ENCODE peak calls at places on chromosomes 3 and 15, in eight cellular contexts. One of them, this sample, is unnamed.

GRCh38 chr15:92981333-92981732 is 81.2 kb downstream of the CHD2 start:
- DNase-seq in kidney epithelial cell: peak
- DNase-seq in HFFc6: no peak
- DNase-seq in lung: no peak
- DNase-seq in fibroblast of mammary gland: no peak
- DNase-seq in BJ: no peak
- DNase-seq in H9: no peak
- DNase-seq in neural progenitor cell: no peak
- DNase-seq in this sample: no peak

GRCh38 chr3:14237431-14237830 is 58.8 kb downstream of the LSM3 start:
- DNase-seq in neural progenitor cell: no peak
- DNase-seq in H9: no peak
- DNase-seq in kidney epithelial cell: no peak
- DNase-seq in BJ: no peak
- DNase-seq in HFFc6: no peak
- DNase-seq in lung: no peak
- DNase-seq in fibroblast of mammary gland: no peak
- DNase-seq in this sample: no peak

GRCh38 chr3:182052360-182052759 is 340.6 kb downstream of the SOX2 start:
- DNase-seq in neural progenitor cell: no peak
- DNase-seq in H9: no peak
- DNase-seq in lung: no peak
- DNase-seq in fibroblast of mammary gland: no peak
- DNase-seq in HFFc6: no peak
- DNase-seq in kidney epithelial cell: no peak
- DNase-seq in BJ: no peak
- DNase-seq in this sample: no peak

GRCh38 chr3:171260430-171260829 is 199.8 kb downstream of the TNIK start:
- DNase-seq in HFFc6: no peak
- DNase-seq in neural progenitor cell: no peak
- DNase-seq in kidney epithelial cell: no peak
- DNase-seq in fibroblast of mammary gland: no peak
- DNase-seq in BJ: no peak
- DNase-seq in lung: no peak
- DNase-seq in H9: no peak
- DNase-seq in this sample: no peak

GRCh38 chr15:64050281-64051092 is 4.2 kb upstream of the DAPK2 start:
- DNase-seq in lung: peak
- DNase-seq in H9: no peak
- DNase-seq in neural progenitor cell: no peak
- DNase-seq in kidney epithelial cell: no peak
- DNase-seq in HFFc6: no peak
- DNase-seq in fibroblast of mammary gland: no peak
- DNase-seq in BJ: no peak
- DNase-seq in this sample: no peak

GRCh38 chr3:105829879-105830622 is 38.8 kb downstream of the CBLB start:
- DNase-seq in BJ: no peak
- DNase-seq in kidney epithelial cell: no peak
- DNase-seq in lung: no peak
- DNase-seq in fibroblast of mammary gland: peak
- DNase-seq in neural progenitor cell: no peak
- DNase-seq in HFFc6: no peak
- DNase-seq in H9: no peak
- DNase-seq in this sample: no peak

GRCh38 chr3:121436641-121437040 is 109.1 kb downstream of the POLQ start:
- DNase-seq in fibroblast of mammary gland: no peak
- DNase-seq in BJ: no peak
- DNase-seq in kidney epithelial cell: peak
- DNase-seq in HFFc6: no peak
- DNase-seq in lung: no peak
- DNase-seq in H9: no peak
- DNase-seq in neural progenitor cell: no peak
- DNase-seq in this sample: no peak

GRCh38 chr15:32641517-32642059 is at the start of gene SCG5:
- DNase-seq in BJ: no peak
- DNase-seq in kidney epithelial cell: no peak
- DNase-seq in H9: peak
- DNase-seq in fibroblast of mammary gland: peak
- DNase-seq in neural progenitor cell: peak
- DNase-seq in lung: no peak
- DNase-seq in HFFc6: no peak
- DNase-seq in this sample: no peak

GRCh38 chr3:123081718-123082369 is 15.0 kb downstream of the PDIA5 start:
- DNase-seq in lung: no peak
- DNase-seq in fibroblast of mammary gland: no peak
- DNase-seq in BJ: no peak
- DNase-seq in HFFc6: no peak
- DNase-seq in neural progenitor cell: no peak
- DNase-seq in kidney epithelial cell: no peak
- DNase-seq in H9: no peak
- DNase-seq in this sample: no peak

GRCh38 chr15:68431037-68431791 is 749 bp downstream of the ITGA11 start:
- DNase-seq in fibroblast of mammary gland: no peak
- DNase-seq in neural progenitor cell: peak
- DNase-seq in lung: no peak
- DNase-seq in kidney epithelial cell: no peak
- DNase-seq in H9: peak
- DNase-seq in HFFc6: no peak
- DNase-seq in BJ: no peak
- DNase-seq in this sample: no peak

GRCh38 chr3:169699536-169700050 is 36.1 kb upstream of the MECOM start:
- DNase-seq in kidney epithelial cell: no peak
- DNase-seq in BJ: no peak
- DNase-seq in HFFc6: no peak
- DNase-seq in fibroblast of mammary gland: peak
- DNase-seq in H9: no peak
- DNase-seq in lung: no peak
- DNase-seq in neural progenitor cell: no peak
- DNase-seq in this sample: no peak

GRCh38 chr3:37072892-37073291 is 79.6 kb downstream of the MLH1 start:
- DNase-seq in fibroblast of mammary gland: peak
- DNase-seq in kidney epithelial cell: no peak
- DNase-seq in BJ: no peak
- DNase-seq in HFFc6: peak
- DNase-seq in neural progenitor cell: no peak
- DNase-seq in H9: no peak
- DNase-seq in lung: peak
- DNase-seq in this sample: no peak

GRCh38 chr15:63029701-63030100 is 12.8 kb upstream of the TPM1 start:
- DNase-seq in BJ: no peak
- DNase-seq in fibroblast of mammary gland: no peak
- DNase-seq in H9: no peak
- DNase-seq in kidney epithelial cell: no peak
- DNase-seq in HFFc6: no peak
- DNase-seq in neural progenitor cell: no peak
- DNase-seq in lung: no peak
- DNase-seq in this sample: no peak

GRCh38 chr3:65751123-65751700 is 287.5 kb downstream of the MAGI1 start:
- DNase-seq in lung: no peak
- DNase-seq in kidney epithelial cell: no peak
- DNase-seq in H9: peak
- DNase-seq in HFFc6: peak
- DNase-seq in neural progenitor cell: peak
- DNase-seq in fibroblast of mammary gland: peak
- DNase-seq in BJ: no peak
- DNase-seq in this sample: no peak

GRCh38 chr3:134029256-134029733 is 430 bp downstream of the SLCO2A1 start:
- DNase-seq in fibroblast of mammary gland: no peak
- DNase-seq in BJ: no peak
- DNase-seq in neural progenitor cell: no peak
- DNase-seq in kidney epithelial cell: no peak
- DNase-seq in HFFc6: no peak
- DNase-seq in H9: peak
- DNase-seq in lung: no peak
- DNase-seq in this sample: no peak

GRCh38 chr3:197520311-197521276 is 35.2 kb downstream of the BDH1 start:
- DNase-seq in lung: peak
- DNase-seq in kidney epithelial cell: peak
- DNase-seq in HFFc6: peak
- DNase-seq in fibroblast of mammary gland: peak
- DNase-seq in neural progenitor cell: peak
- DNase-seq in H9: peak
- DNase-seq in BJ: no peak
- DNase-seq in this sample: peak

GRCh38 chr15:95298729-95299128 is 1031.8 kb upstream of the NR2F2 start:
- DNase-seq in lung: no peak
- DNase-seq in HFFc6: no peak
- DNase-seq in kidney epithelial cell: no peak
- DNase-seq in BJ: no peak
- DNase-seq in neural progenitor cell: no peak
- DNase-seq in H9: no peak
- DNase-seq in fibroblast of mammary gland: no peak
- DNase-seq in this sample: no peak

GRCh38 chr3:156826896-156827882 is 1.0 kb downstream of the LEKR1 start:
- DNase-seq in kidney epithelial cell: no peak
- DNase-seq in H9: no peak
- DNase-seq in lung: no peak
- DNase-seq in fibroblast of mammary gland: no peak
- DNase-seq in neural progenitor cell: peak
- DNase-seq in HFFc6: no peak
- DNase-seq in BJ: no peak
- DNase-seq in this sample: no peak

GRCh38 chr3:9153763-9154601 is 95.5 kb downstream of the SRGAP3 start:
- DNase-seq in lung: peak
- DNase-seq in BJ: peak
- DNase-seq in kidney epithelial cell: no peak
- DNase-seq in fibroblast of mammary gland: peak
- DNase-seq in neural progenitor cell: no peak
- DNase-seq in HFFc6: no peak
- DNase-seq in H9: peak
- DNase-seq in this sample: no peak

GRCh38 chr3:46892285-46893145 is 15.0 kb downstream of the PTH1R start:
- DNase-seq in kidney epithelial cell: no peak
- DNase-seq in HFFc6: peak
- DNase-seq in BJ: no peak
- DNase-seq in lung: peak
- DNase-seq in H9: peak
- DNase-seq in fibroblast of mammary gland: peak
- DNase-seq in neural progenitor cell: peak
- DNase-seq in this sample: no peak

GRCh38 chr3:72244396-72244795 is 459.4 kb upstream of the PROK2 start:
- DNase-seq in BJ: no peak
- DNase-seq in H9: no peak
- DNase-seq in kidney epithelial cell: no peak
- DNase-seq in fibroblast of mammary gland: no peak
- DNase-seq in HFFc6: no peak
- DNase-seq in lung: no peak
- DNase-seq in neural progenitor cell: no peak
- DNase-seq in this sample: no peak

DNA sequence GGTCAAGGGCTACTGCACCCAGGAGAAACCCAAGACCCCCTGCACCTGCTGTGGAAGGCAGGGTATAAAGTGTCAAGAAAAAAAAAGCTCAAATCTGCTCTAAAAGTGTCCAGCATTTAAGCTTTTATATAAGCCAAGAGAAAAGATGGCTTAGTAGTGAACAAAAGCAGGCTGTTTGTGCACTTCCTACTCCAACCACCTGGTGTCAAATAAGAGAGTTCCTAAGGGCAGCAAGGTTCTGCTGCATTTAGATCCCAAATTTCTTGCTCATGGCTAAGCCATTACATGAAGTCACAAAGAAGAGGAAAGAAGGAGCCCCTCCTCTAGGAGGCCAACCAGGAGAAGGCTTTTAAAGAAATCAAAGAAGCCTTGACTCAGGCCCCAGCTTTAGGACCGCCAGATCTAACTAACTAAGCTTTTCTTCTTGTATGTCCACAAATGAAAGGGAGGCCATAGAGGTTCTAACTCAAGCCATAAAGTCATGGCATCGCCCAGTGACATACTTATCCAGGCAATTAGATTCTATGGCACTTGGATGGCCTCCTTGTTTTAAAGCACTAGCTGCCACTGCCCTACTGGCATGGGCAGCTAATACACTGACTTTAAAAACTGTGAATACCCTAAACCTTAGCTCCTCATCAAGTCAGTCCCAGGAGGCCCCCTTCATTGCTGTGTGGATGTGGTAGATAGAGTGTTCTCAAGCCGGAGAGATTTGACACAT is 17.1 kb downstream of the CCR4 start:
- DNase-seq in kidney epithelial cell: no peak
- DNase-seq in neural progenitor cell: no peak
- DNase-seq in HFFc6: no peak
- DNase-seq in fibroblast of mammary gland: no peak
- DNase-seq in H9: no peak
- DNase-seq in lung: no peak
- DNase-seq in BJ: no peak
- DNase-seq in this sample: no peak
- TF ChIP-seq CTCF in kidney epithelial cell: no peak
- TF ChIP-seq CTCF in neural progenitor cell: no peak
- TF ChIP-seq CTCF in HFFc6: peak
- TF ChIP-seq CTCF in fibroblast of mammary gland: no peak
- TF ChIP-seq CTCF in H9: peak
- TF ChIP-seq CTCF in lung: no peak
- TF ChIP-seq CTCF in BJ: no peak
- TF ChIP-seq CTCF in this sample: no peak

DNA sequence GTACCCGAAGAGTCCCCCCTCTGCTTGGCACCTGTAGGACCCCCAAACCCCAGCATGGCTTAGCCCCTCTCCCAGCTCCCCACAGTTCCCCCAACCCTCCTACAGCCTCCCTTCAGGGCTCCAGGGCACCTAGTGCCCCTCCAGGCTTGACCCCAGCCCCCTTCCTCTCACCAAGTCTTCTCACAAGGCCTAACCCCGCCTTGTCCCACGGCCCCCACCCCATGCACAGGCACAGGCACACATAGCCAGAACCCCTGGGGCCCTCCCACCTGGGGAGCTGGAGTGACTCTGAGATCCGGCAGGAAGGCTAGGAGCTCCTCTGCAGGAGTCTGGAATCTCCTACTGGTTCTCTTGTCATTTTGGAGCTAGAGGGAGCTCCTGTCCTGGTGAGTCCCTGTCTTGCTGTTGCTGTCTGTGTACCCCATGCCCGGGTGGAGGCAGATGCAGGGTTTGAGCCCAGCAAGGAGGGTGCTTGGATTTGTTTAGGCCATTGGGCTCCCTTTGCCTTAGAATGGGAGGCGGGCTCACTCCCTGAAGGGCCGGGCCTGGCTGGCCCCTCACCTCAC is 39.6 kb downstream of the KLF13 start:
- DNase-seq in BJ: no peak
- DNase-seq in lung: no peak
- DNase-seq in neural progenitor cell: no peak
- DNase-seq in H9: peak
- DNase-seq in kidney epithelial cell: no peak
- DNase-seq in fibroblast of mammary gland: peak
- DNase-seq in HFFc6: peak
- DNase-seq in this sample: no peak
- TF ChIP-seq CTCF in BJ: no peak
- TF ChIP-seq CTCF in lung: no peak
- TF ChIP-seq CTCF in neural progenitor cell: no peak
- TF ChIP-seq CTCF in H9: no peak
- TF ChIP-seq CTCF in kidney epithelial cell: no peak
- TF ChIP-seq CTCF in fibroblast of mammary gland: no peak
- TF ChIP-seq CTCF in HFFc6: no peak
- TF ChIP-seq CTCF in this sample: no peak

GRCh38 chr15:71469393-71469792 is 341.0 kb upstream of the NR2E3 start:
- DNase-seq in fibroblast of mammary gland: peak
- DNase-seq in BJ: peak
- DNase-seq in kidney epithelial cell: no peak
- DNase-seq in neural progenitor cell: no peak
- DNase-seq in lung: no peak
- DNase-seq in HFFc6: peak
- DNase-seq in H9: peak
- DNase-seq in this sample: no peak
- TF ChIP-seq CTCF in fibroblast of mammary gland: peak
- TF ChIP-seq CTCF in BJ: peak
- TF ChIP-seq CTCF in kidney epithelial cell: no peak
- TF ChIP-seq CTCF in neural progenitor cell: no peak
- TF ChIP-seq CTCF in lung: no peak
- TF ChIP-seq CTCF in HFFc6: peak
- TF ChIP-seq CTCF in H9: no peak
- TF ChIP-seq CTCF in this sample: no peak

GRCh38 chr3:195895078-195895899 is 13.1 kb downstream of the TNK2 start:
- DNase-seq in BJ: no peak
- DNase-seq in neural progenitor cell: peak
- DNase-seq in kidney epithelial cell: no peak
- DNase-seq in HFFc6: peak
- DNase-seq in fibroblast of mammary gland: no peak
- DNase-seq in lung: no peak
- DNase-seq in H9: no peak
- DNase-seq in this sample: no peak
- TF ChIP-seq CTCF in BJ: peak
- TF ChIP-seq CTCF in neural progenitor cell: no peak
- TF ChIP-seq CTCF in kidney epithelial cell: peak
- TF ChIP-seq CTCF in HFFc6: no peak
- TF ChIP-seq CTCF in fibroblast of mammary gland: no peak
- TF ChIP-seq CTCF in lung: no peak
- TF ChIP-seq CTCF in H9: no peak
- TF ChIP-seq CTCF in this sample: no peak